ENCODE peak calls at places on chromosome 2, in seven cellular contexts. G is T-helper 9 cell; N is heart right ventricle; X is activated naive CD4-positive, alpha-beta T cell treated with anti-CD3 and anti-CD28 coated beads, Interleukin-2, amount 10 ng/mL, durations not matched to agents 7 days and 5 days; F is mucosa of descending colon; C is caudate nucleus; B is AG09309. M is an unnamed sample.

GRCh38 chr2:25213229-25213628 is 44.8 kb upstream of the POMC start:
- DNase-seq in G (no peak), N (no peak), X (no peak), F (no peak), C (no peak), B (no peak), M (no peak)

GRCh38 chr2:85743304-85743978 is 10.3 kb upstream of the ATOH8 start:
- DNase-seq in G (no peak), N (no peak), X (no peak), F (no peak), C (no peak), B (no peak), M (no peak)

GRCh38 chr2:128513416-128514283 is 195.0 kb upstream of the HS6ST1 start:
- DNase-seq in G (no peak), N (no peak), X (no peak), F (peak; percentile 13), C (no peak), B (no peak), M (no peak)

GRCh38 chr2:241776336-241777166 is at the start of gene GAL3ST2:
- DNase-seq in G (no peak), N (no peak), X (peak; percentile 10), F (peak; percentile 81), C (no peak), B (no peak), M (no peak)

GRCh38 chr2:96139181-96139758 is 968 bp upstream of the ASTL start:
- DNase-seq in G (no peak), N (peak; percentile 3), X (no peak), F (no peak), C (no peak), B (no peak), M (no peak)

GRCh38 chr2:157443795-157444642 is at the start of gene CYTIP:
- DNase-seq in G (no peak), N (no peak), X (peak; percentile 80), F (peak; percentile 71), C (no peak), B (no peak), M (no peak)

GRCh38 chr2:12066986-12067385 is 320.6 kb downstream of the LPIN1 start:
- DNase-seq in G (no peak), N (no peak), X (no peak), F (no peak), C (no peak), B (no peak), M (no peak)

GRCh38 chr2:13996527-13996926 is 636.0 kb upstream of the LRATD1 start:
- DNase-seq in G (no peak), N (no peak), X (no peak), F (no peak), C (no peak), B (no peak), M (no peak)

GRCh38 chr2:240952496-240953246 is 45.7 kb upstream of the SNED1 start:
- DNase-seq in G (no peak), N (peak; percentile 52), X (no peak), F (no peak), C (no peak), B (no peak), M (no peak)

GRCh38 chr2:26691881-26692813 is at the start of gene KCNK3:
- DNase-seq in G (peak; percentile 4), N (peak; percentile 66), X (peak; percentile 64), F (peak; percentile 52), C (no peak), B (no peak), M (peak; percentile 78)

M was measured in NCI-H1694 treated with DMSO at 0.1 percent for 48 hours.